ENCODE peak calls at places on chromosome 12, in five cellular contexts. J is lung, X is fibroblast of pulmonary artery, Z is upper lobe of right lung, T is right lobe of liver. M is an unnamed sample.

GRCh38 chr12:115166698-115167315 is 482.8 kb upstream of the TBX3 start:
- DNase-seq in X (peak), J (no peak), T (no peak), Z (no peak), M (peak)

GRCh38 chr12:55736076-55736475 is 6.8 kb upstream of the GDF11 start:
- DNase-seq in T (no peak), Z (no peak), J (no peak), X (no peak), M (no peak)

GRCh38 chr12:102326987-102327386 is 129.4 kb upstream of the PMCH start:
- DNase-seq in X (no peak), T (no peak), Z (no peak), J (no peak), M (no peak)

GRCh38 chr12:30515351-30515750 is 180.3 kb downstream of the IPO8 start:
- DNase-seq in J (no peak), Z (no peak), X (peak), T (no peak), M (no peak)

GRCh38 chr12:111455448-111456320 is 50.0 kb downstream of the SH2B3 start:
- DNase-seq in J (no peak), X (peak), Z (no peak), T (no peak), M (no peak)

GRCh38 chr12:109246221-109246620 is 62.9 kb downstream of the FOXN4 start:
- DNase-seq in Z (no peak), X (no peak), J (no peak), T (no peak), M (no peak)

GRCh38 chr12:55624056-55624455 is 12.6 kb upstream of the OR10P1 start:
- DNase-seq in J (no peak), X (no peak), T (no peak), Z (no peak), M (peak)

GRCh38 chr12:59626382-59626781 is 30.6 kb downstream of the SLC16A7 start:
- DNase-seq in J (no peak), T (no peak), Z (no peak), X (no peak), M (no peak)

GRCh38 chr12:4041191-4041885 is 168.1 kb upstream of the PARP11 start:
- DNase-seq in X (no peak), Z (no peak), J (no peak), T (no peak), M (no peak)

GRCh38 chr12:68794653-68795253 is 13.2 kb upstream of the MDM2 start:
- DNase-seq in X (peak), T (no peak), Z (no peak), J (no peak), M (peak)

GRCh38 chr12:109387425-109388166 is 39.9 kb downstream of the MYO1H start:
- DNase-seq in J (no peak), T (no peak), X (peak), Z (no peak), M (peak)

GRCh38 chr12:21509768-21510167 is 8.2 kb downstream of the GOLT1B start:
- DNase-seq in T (no peak), J (no peak), Z (no peak), X (no peak), M (no peak)

GRCh38 chr12:130460611-130461478 is 123.2 kb downstream of the PIWIL1 start:
- DNase-seq in J (no peak), T (no peak), Z (no peak), X (no peak), M (no peak)

GRCh38 chr12:52259850-52260249 is 14.6 kb upstream of the KRT86 start:
- DNase-seq in X (no peak), J (no peak), Z (peak), T (no peak), M (no peak)

GRCh38 chr12:121992059-121992879 is 29.4 kb upstream of the BCL7A start:
- DNase-seq in T (no peak), Z (peak), J (peak), X (peak), M (peak)

GRCh38 chr12:50033317-50033679 is 8.0 kb upstream of the RACGAP1 start:
- DNase-seq in Z (no peak), J (no peak), T (peak), X (no peak), M (no peak)

GRCh38 chr12:130181211-130181610 is 18.9 kb downstream of the FZD10 start:
- DNase-seq in X (no peak), T (no peak), Z (no peak), J (no peak), M (peak)

GRCh38 chr12:94225924-94226630 is 77.7 kb downstream of the PLXNC1 start:
- DNase-seq in J (no peak), Z (no peak), T (no peak), X (no peak), M (no peak)

GRCh38 chr12:10175849-10176641 is 2.8 kb upstream of the TMEM52B start:
- DNase-seq in T (no peak), J (no peak), Z (no peak), X (no peak), M (no peak)

GRCh38 chr12:42286741-42287140 is 39.2 kb downstream of the ZCRB1 start:
- DNase-seq in J (no peak), T (no peak), Z (no peak), X (no peak), M (no peak)